ENCODE peak calls at places on chromosomes 3 and 15, in six cellular contexts. W is K562, E is SK-N-SH, H is H1, Q is GM12878, K is HepG2. M is an unnamed sample.
A peak's percentile ranks its signal among the peaks of the same experiment; 100 is the strongest.

GRCh38 chr3:171380084-171380483 is 80.1 kb downstream of the TNIK start:
- DNase-seq in W (no peak), E (no peak), H (no peak), Q (no peak), K (no peak), M (no peak)

GRCh38 chr15:37824717-37825382 is 109.6 kb upstream of the TMCO5A start:
- DNase-seq in W (peak; percentile 7), E (no peak), H (no peak), Q (no peak), K (peak; percentile 2), M (peak; percentile 22)

GRCh38 chr3:13650210-13651056 is 101.5 kb downstream of the FBLN2 start:
- DNase-seq in W (peak; percentile 96), E (peak; percentile 93), H (peak; percentile 54), Q (no peak), K (peak; percentile 46), M (peak; percentile 55)

GRCh38 chr15:95994418-95994817 is 336.1 kb upstream of the NR2F2 start:
- DNase-seq in W (no peak), E (no peak), H (no peak), Q (no peak), K (no peak), M (no peak)

GRCh38 chr3:126358816-126359181 is 1.6 kb upstream of the KLF15 start:
- DNase-seq in W (no peak), E (no peak), H (no peak), Q (no peak), K (no peak), M (no peak)

GRCh38 chr3:136644200-136644599 is 108.0 kb downstream of the STAG1 start:
- DNase-seq in W (no peak), E (peak; percentile 30), H (no peak), Q (no peak), K (no peak), M (no peak)

GRCh38 chr15:39641187-39641889 is 60.5 kb downstream of the THBS1 start:
- DNase-seq in W (no peak), E (no peak), H (no peak), Q (no peak), K (no peak), M (no peak)

GRCh38 chr3:77081240-77081661 is 41.4 kb downstream of the ROBO2 start:
- DNase-seq in W (no peak), E (no peak), H (no peak), Q (no peak), K (no peak), M (no peak)

GRCh38 chr3:16511561-16512434 is 1.7 kb downstream of the RFTN1 start:
- DNase-seq in W (no peak), E (no peak), H (no peak), Q (peak; percentile 98), K (no peak), M (peak; percentile 66)

GRCh38 chr3:172804323-172804722 is 53.8 kb downstream of the ECT2 start:
- DNase-seq in W (no peak), E (peak; percentile 3), H (no peak), Q (no peak), K (no peak), M (no peak)

GRCh38 chr3:159733194-159733860 is 255.3 kb upstream of the IL12A start:
- DNase-seq in W (no peak), E (no peak), H (no peak), Q (no peak), K (no peak), M (no peak)

GRCh38 chr3:126361211-126361610 is 4.0 kb upstream of the KLF15 start:
- DNase-seq in W (no peak), E (no peak), H (no peak), Q (no peak), K (no peak), M (no peak)

GRCh38 chr15:58495836-58496501 is 64.2 kb downstream of the LIPC start:
- DNase-seq in W (no peak), E (no peak), H (no peak), Q (no peak), K (no peak), M (no peak)

GRCh38 chr3:24640330-24640877 is 145.8 kb upstream of the THRB start:
- DNase-seq in W (peak; percentile 35), E (peak; percentile 47), H (no peak), Q (no peak), K (peak; percentile 15), M (no peak)

GRCh38 chr15:75720787-75721461 is 8.3 kb upstream of the CSPG4 start:
- DNase-seq in W (peak; percentile 66), E (peak; percentile 21), H (no peak), Q (no peak), K (peak; percentile 50), M (no peak)

GRCh38 chr3:127489357-127489756 is 101.2 kb downstream of the TPRA1 start:
- DNase-seq in W (no peak), E (no peak), H (no peak), Q (no peak), K (no peak), M (no peak)

GRCh38 chr3:16821053-16821452 is 63.7 kb upstream of the PLCL2 start:
- DNase-seq in W (no peak), E (no peak), H (no peak), Q (no peak), K (no peak), M (no peak)

GRCh38 chr3:127699098-127699945 is 26.6 kb downstream of the ABTB1 start:
- DNase-seq in W (no peak), E (no peak), H (no peak), Q (no peak), K (no peak), M (no peak)

GRCh38 chr3:157542711-157543485 is 39.7 kb upstream of the VEPH1 start:
- DNase-seq in W (no peak), E (peak; percentile 89), H (peak; percentile 25), Q (no peak), K (no peak), M (peak; percentile 33)

GRCh38 chr3:130820976-130821375 is 72.9 kb upstream of the ATP2C1 start:
- DNase-seq in W (no peak), E (no peak), H (no peak), Q (no peak), K (peak; percentile 24), M (peak; percentile 81)

GRCh38 chr3:14274999-14275961 is 96.7 kb downstream of the LSM3 start:
- DNase-seq in W (peak; percentile 64), E (peak; percentile 43), H (no peak), Q (no peak), K (peak; percentile 32), M (peak; percentile 26)

GRCh38 chr15:41982133-41982930 is 10.0 kb upstream of the EHD4 start:
- DNase-seq in W (no peak), E (no peak), H (no peak), Q (no peak), K (no peak), M (no peak)

GRCh38 chr3:40366203-40367162 is 20.5 kb upstream of the ENTPD3 start:
- DNase-seq in W (peak; percentile 62), E (no peak), H (no peak), Q (no peak), K (no peak), M (no peak)

GRCh38 chr3:194058189-194058571 is 77.8 kb upstream of the HES1 start:
- DNase-seq in W (peak; percentile 37), E (peak; percentile 34), H (peak; percentile 69), Q (no peak), K (peak; percentile 65), M (no peak)

GRCh38 chr3:62622553-62623174 is 249.3 kb upstream of the FEZF2 start:
- DNase-seq in W (peak; percentile 34), E (peak; percentile 44), H (no peak), Q (peak; percentile 1), K (peak; percentile 48), M (no peak)

GRCh38 chr15:63938486-63939061 is 104.8 kb upstream of the HERC1 start:
- DNase-seq in W (peak; percentile 46), E (no peak), H (no peak), Q (no peak), K (no peak), M (no peak)

GRCh38 chr15:41836072-41836471 is 2.6 kb upstream of the PLA2G4B start:
- DNase-seq in W (no peak), E (no peak), H (no peak), Q (no peak), K (no peak), M (no peak)

GRCh38 chr3:41118461-41119385 is 80.6 kb upstream of the CTNNB1 start:
- DNase-seq in W (no peak), E (no peak), H (no peak), Q (no peak), K (no peak), M (no peak)

GRCh38 chr3:193573403-193573802 is 18.7 kb upstream of the ATP13A4 start:
- DNase-seq in W (no peak), E (no peak), H (no peak), Q (no peak), K (no peak), M (no peak)

GRCh38 chr3:156997351-156997750 is 162.6 kb downstream of the CCNL1 start:
- DNase-seq in W (no peak), E (no peak), H (no peak), Q (no peak), K (no peak), M (no peak)

GRCh38 chr3:39260957-39261356 is 18.9 kb downstream of the CX3CR1 start:
- DNase-seq in W (peak; percentile 69), E (peak; percentile 29), H (no peak), Q (peak; percentile 27), K (peak; percentile 19), M (peak; percentile 98)

GRCh38 chr15:68042855-68043222 is 11.3 kb upstream of the PIAS1 start:
- DNase-seq in W (no peak), E (no peak), H (no peak), Q (no peak), K (no peak), M (no peak)

GRCh38 chr15:68040144-68040543 is 14.0 kb upstream of the PIAS1 start:
- DNase-seq in W (no peak), E (no peak), H (no peak), Q (no peak), K (no peak), M (no peak)

GRCh38 chr15:68047826-68048225 is 6.3 kb upstream of the PIAS1 start:
- DNase-seq in W (no peak), E (no peak), H (no peak), Q (no peak), K (no peak), M (no peak)

GRCh38 chr15:68045289-68046265 is 8.5 kb upstream of the PIAS1 start:
- DNase-seq in W (no peak), E (no peak), H (no peak), Q (no peak), K (peak; percentile 48), M (no peak)

GRCh38 chr15:68042156-68042854 is 11.8 kb upstream of the PIAS1 start:
- DNase-seq in W (no peak), E (no peak), H (no peak), Q (no peak), K (peak; percentile 50), M (no peak)
- TF ChIP-seq GABPA in W (no peak), E (no peak), H (no peak), Q (no peak), K (no peak), M (no peak)

GRCh38 chr3:150232992-150233451 is 175.1 kb upstream of the TSC22D2 start:
- DNase-seq in W (no peak), E (no peak), H (no peak), Q (no peak), K (no peak), M (no peak)
- H3K4me3 ChIP-seq in W (no peak overlapping the region), E (no peak overlapping the region), H (no peak overlapping the region), Q (no peak overlapping the region), K (no peak overlapping the region), M (no peak overlapping the region)

GRCh38 chr3:45988804-45989203 is 6.8 kb downstream of the FYCO1 start:
- DNase-seq in W (no peak), E (no peak), H (no peak), Q (no peak), K (no peak), M (no peak)
- TF ChIP-seq GABPA in W (no peak), E (no peak), H (no peak), Q (no peak), K (no peak), M (no peak)

GRCh38 chr3:119073258-119074001 is 38.8 kb upstream of the IGSF11 start:
- DNase-seq in W (no peak), E (no peak), H (no peak), Q (no peak), K (no peak), M (no peak)
- H3K4me3 ChIP-seq in W (no peak overlapping the region), E (no peak overlapping the region), H (no peak overlapping the region), Q (no peak overlapping the region), K (no peak overlapping the region), M (no peak overlapping the region)